ENCODE peak calls at places on chromosomes 13 and 19, in five cellular contexts. I is CD8-positive, alpha-beta T cell; E is SK-N-SH; Z is cardiac fibroblast; W is AG10803. A is an unnamed sample.

GRCh38 chr19:58409010-58409790 is 751 bp downstream of the ZNF584 start:
- DNase-seq in E (peak), W (no peak), I (no peak), Z (no peak), A (no peak)

GRCh38 chr13:43785681-43786471 is 896 bp downstream of the ENOX1 start:
- DNase-seq in I (no peak), W (peak), E (peak), Z (peak), A (peak)

GRCh38 chr19:15449620-15450527 is at the start of gene WIZ:
- DNase-seq in E (peak), Z (peak), I (peak), W (peak), A (peak)

GRCh38 chr13:36413161-36413560 is 19.1 kb upstream of the CCNA1 start:
- DNase-seq in I (no peak), E (no peak), W (no peak), Z (no peak), A (no peak)

GRCh38 chr13:43805071-43805468 is 18.3 kb upstream of the ENOX1 start:
- DNase-seq in W (peak), E (peak), Z (peak), I (no peak), A (peak)

GRCh38 chr19:8005534-8006256 is at the start of gene ELAVL1:
- DNase-seq in E (peak), I (peak), Z (peak), W (peak), A (peak)

GRCh38 chr19:49761625-49762311 is 1.3 kb downstream of the TSKS start:
- DNase-seq in I (no peak), W (peak), E (no peak), Z (peak), A (no peak)

GRCh38 chr19:36030264-36031148 is 2.2 kb downstream of the CLIP3 start:
- DNase-seq in E (peak), Z (peak), W (peak), I (no peak), A (peak)

GRCh38 chr13:50400035-50400726 is 384.9 kb downstream of the KCNRG start:
- DNase-seq in Z (no peak), I (no peak), W (no peak), E (no peak), A (no peak)

GRCh38 chr19:35240322-35240721 is 8.5 kb upstream of the LSR start:
- DNase-seq in E (no peak), I (peak), W (no peak), Z (no peak), A (no peak)

GRCh38 chr13:94192576-94192975 is 286.9 kb downstream of the DCT start:
- DNase-seq in E (no peak), W (no peak), Z (peak), I (no peak), A (peak)

GRCh38 chr13:59510377-59510776 is 653.4 kb downstream of the DIAPH3 start:
- DNase-seq in W (no peak), Z (no peak), E (no peak), I (no peak), A (no peak)

GRCh38 chr19:35088514-35088913 is 27.1 kb upstream of the FXYD3 start:
- DNase-seq in E (no peak), W (peak), Z (peak), I (no peak), A (peak)

GRCh38 chr13:28396053-28396452 is 98.9 kb downstream of the FLT1 start:
- DNase-seq in E (no peak), W (no peak), I (no peak), Z (no peak), A (no peak)

GRCh38 chr13:91187522-91187921 is 160.0 kb upstream of the MIR17HG start:
- DNase-seq in I (no peak), Z (no peak), E (no peak), W (no peak), A (no peak)

GRCh38 chr19:32372726-32373613 is 27.6 kb downstream of the ZNF507 start:
- DNase-seq in I (no peak), E (no peak), W (peak), Z (peak), A (no peak)

GRCh38 chr19:44776402-44777096 is 1.1 kb upstream of the CBLC start:
- DNase-seq in I (no peak), W (no peak), Z (no peak), E (no peak), A (no peak)

GRCh38 chr13:39313721-39314120 is 275.5 kb downstream of the NHLRC3 start:
- DNase-seq in I (no peak), E (no peak), W (no peak), Z (no peak), A (no peak)

GRCh38 chr19:18289471-18290066 is 8.1 kb upstream of the JUND start:
- DNase-seq in Z (no peak), E (no peak), W (no peak), I (no peak), A (no peak)

GRCh38 chr13:49457221-49457620 is 13.1 kb downstream of the SETDB2 start:
- DNase-seq in Z (peak), W (peak), E (no peak), I (no peak), A (no peak)

GRCh38 chr19:14391156-14391821 is 10.0 kb downstream of the ADGRE5 start:
- DNase-seq in W (no peak), I (no peak), Z (no peak), E (peak), A (no peak)

GRCh38 chr13:89287381-89287780 is 1616.2 kb downstream of the SLITRK5 start:
- DNase-seq in E (no peak), Z (no peak), W (no peak), I (no peak), A (no peak)

GRCh38 chr19:30795727-30796126 is 423.5 kb downstream of the ZNF536 start:
- DNase-seq in E (no peak), I (no peak), W (no peak), Z (no peak), A (no peak)

GRCh38 chr19:30802424-30803013 is 430.3 kb downstream of the ZNF536 start:
- DNase-seq in I (no peak), W (no peak), E (no peak), Z (no peak), A (no peak)

GRCh38 chr19:30799854-30800755 is 427.9 kb downstream of the ZNF536 start:
- DNase-seq in W (peak), Z (no peak), I (no peak), E (no peak), A (no peak)
- TF ChIP-seq CTCF in W (peak), Z (peak), I (peak), E (peak), A (peak)

GRCh38 chr19:6692027-6692426 is 22.1 kb upstream of the TNFSF14 start:
- DNase-seq in W (no peak), Z (no peak), I (no peak), E (no peak), A (no peak)
- TF ChIP-seq CTCF in W (no peak), Z (no peak), I (no peak), E (no peak), A (no peak)

DNA sequence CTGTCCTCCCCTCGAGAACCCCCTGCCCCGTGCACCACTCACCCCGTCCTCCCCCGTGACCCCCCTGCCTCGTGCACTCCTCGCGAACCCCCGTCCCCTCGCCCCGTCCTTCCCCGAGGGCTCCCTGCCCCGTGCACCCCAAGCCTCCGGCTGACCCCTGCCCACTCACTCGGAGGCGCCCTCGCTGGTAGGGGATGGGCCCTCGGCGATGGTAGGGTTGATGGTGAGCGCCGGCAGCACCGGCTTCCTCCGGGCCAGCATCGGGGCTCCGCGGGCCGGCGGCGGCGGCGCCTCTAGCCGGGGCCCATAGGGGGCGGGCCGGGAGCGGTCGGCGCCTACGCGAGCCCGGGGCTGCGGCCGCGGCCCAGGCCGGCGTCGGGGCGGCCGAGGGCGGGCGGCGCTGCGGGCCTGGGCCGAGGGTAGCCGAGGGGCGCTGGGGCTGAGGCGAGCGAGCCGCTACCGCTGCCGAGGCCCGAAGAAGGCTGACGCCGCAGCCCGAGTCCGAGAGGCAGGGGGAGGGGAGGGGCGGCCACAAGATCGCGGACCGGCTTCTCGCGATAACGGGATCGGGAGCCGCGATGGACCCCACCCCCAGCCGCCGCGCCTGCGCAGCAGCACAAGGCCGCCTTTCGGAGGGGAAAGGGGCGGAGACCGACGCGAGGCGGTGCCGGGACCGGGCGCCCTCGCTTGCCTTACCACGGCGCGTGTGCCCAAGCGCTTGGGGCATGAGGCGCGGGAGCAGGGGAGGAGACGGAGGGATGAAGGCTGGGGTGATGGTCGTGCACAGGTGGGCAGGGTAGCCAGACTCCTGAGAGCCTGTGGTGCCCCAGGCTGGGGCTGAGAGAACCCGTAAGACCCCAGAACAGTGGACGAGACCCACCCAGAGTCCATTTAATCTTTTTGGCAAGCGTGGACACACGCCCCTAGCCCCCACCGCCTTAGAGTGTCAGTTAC is at the start of gene MAP2K2:
- DNase-seq in W (peak), Z (peak), I (peak), E (peak), A (peak)
- TF ChIP-seq CTCF in W (no peak), Z (no peak), I (no peak), E (no peak), A (no peak)

DNA sequence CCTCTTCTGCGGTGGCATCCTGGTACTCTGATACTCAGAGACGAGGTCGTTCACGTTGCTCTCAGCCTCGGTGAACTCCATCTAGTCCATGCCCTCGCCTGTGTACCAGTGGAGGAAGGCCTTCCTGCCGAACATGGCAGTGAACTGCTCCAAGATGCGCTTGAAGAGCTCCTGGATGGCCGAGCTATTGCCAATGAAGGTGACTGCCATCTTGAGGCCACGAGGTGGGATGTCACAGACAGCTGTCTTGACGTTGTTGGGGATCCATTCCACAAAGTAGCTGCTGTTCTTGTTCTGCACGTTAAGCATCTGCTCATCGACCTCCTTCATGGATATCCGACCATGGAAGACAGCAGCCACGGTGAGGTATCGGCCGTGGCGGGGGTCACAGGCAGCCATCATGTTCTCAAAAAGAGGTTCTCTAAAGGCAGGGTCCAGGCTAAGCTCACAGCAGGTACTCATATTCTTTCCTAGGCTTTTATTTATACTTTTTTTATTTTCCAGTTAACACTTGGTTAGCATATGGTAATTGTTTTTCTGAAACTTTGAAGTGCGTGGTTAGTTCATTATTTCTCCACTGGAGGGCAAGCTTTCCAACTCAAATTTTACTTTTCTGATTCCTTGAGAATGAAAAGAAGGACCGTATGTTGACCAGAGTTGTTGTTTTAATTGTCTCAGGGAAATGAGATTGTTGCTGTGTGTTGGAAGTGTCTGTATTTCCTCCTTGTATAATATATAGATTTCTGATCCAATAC is 72.4 kb upstream of the RGCC start:
- DNase-seq in E (no peak), Z (peak), I (no peak), W (peak), A (no peak)
- TF ChIP-seq CTCF in E (peak), Z (peak), I (peak), W (peak), A (peak)

DNA sequence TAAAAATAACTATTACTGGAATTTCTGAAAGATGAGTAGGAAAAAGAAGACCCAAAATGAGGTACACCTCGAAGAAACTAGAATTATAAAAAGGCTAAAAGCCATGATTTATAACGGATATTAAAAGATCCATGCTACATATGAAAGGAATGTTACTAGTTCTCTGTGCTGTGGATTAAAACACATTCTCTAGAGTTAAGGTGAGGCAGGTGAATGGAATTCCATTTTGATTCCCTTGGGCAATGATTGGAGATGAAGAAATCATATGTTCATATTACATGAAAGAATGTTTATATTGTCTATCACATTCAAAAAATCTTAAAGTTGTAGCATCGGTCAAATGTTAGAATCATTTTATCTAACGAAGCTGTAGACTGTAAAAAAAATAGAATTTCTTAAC is 783.7 kb downstream of the PCDH9 start:
- DNase-seq in E (no peak), Z (peak), I (no peak), W (no peak), A (no peak)
- TF ChIP-seq CTCF in E (no peak), Z (no peak), I (no peak), W (no peak), A (no peak)

GRCh38 chr13:53200498-53201453 is 172.2 kb downstream of the OLFM4 start:
- DNase-seq in I (no peak), E (peak), W (peak), Z (peak), A (no peak)

GRCh38 chr13:53201454-53202225 is 173.0 kb downstream of the OLFM4 start:
- DNase-seq in E (peak), Z (no peak), W (no peak), I (no peak), A (no peak)

GRCh38 chr13:53204598-53204997 is 176.0 kb downstream of the OLFM4 start:
- DNase-seq in I (no peak), E (no peak), Z (no peak), W (no peak), A (no peak)

GRCh38 chr13:53206455-53206854 is 177.8 kb downstream of the OLFM4 start:
- DNase-seq in W (no peak), Z (no peak), I (no peak), E (peak), A (no peak)
- TF ChIP-seq CTCF in W (peak), Z (peak), I (no peak), E (peak), A (peak)

GRCh38 chr19:13036366-13036976 is 41.2 kb downstream of the NFIX start:
- DNase-seq in W (peak), Z (peak), E (no peak), I (no peak), A (peak)
- TF ChIP-seq CTCF in W (peak), Z (no peak), E (no peak), I (no peak), A (peak)

GRCh38 chr19:1285737-1286360 is at the start of gene EFNA2:
- DNase-seq in E (peak), W (no peak), I (no peak), Z (no peak), A (no peak)
- TF ChIP-seq CTCF in E (peak), W (no peak), I (no peak), Z (no peak), A (no peak)

DNA sequence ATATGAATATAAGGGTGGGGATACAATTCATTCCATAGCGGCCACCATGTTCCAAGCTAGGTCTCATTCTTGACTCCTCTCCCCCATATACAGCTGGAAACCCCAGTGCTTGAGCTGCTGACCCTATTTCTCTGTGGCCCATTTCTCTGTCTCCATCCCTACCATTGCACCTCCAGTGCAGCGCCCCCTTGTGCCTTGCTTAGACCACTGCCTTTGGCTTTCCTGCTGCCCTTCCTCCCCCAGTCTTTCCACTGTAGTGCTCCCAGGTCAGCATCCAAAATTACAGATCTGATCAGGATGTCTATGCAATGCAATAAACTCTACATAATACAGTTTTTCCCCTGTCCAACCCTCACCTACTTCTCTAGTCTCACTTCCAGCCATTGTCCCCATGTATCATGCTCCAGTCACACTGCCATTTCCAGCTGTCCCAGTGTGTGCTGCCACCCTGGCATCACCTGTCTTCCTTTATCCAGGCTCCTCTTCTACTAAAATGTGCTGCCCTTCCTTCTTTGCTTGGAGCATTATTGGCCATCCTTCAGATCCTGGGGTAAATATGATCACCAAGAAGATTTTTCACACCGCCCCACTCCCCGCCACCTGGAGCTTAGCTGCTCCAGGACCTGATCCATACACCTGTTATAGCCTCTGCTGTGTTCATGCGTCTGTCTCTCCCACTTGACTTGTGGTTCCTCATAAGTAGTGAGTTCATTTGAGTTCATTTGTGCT is 199.4 kb upstream of the IPO5 start:
- DNase-seq in I (no peak), W (no peak), Z (no peak), E (no peak), A (no peak)
- TF ChIP-seq CTCF in I (no peak), W (no peak), Z (peak), E (peak), A (no peak)

GRCh38 chr13:45731455-45731854 is 29.3 kb downstream of the CBY2 start:
- DNase-seq in I (no peak), W (no peak), E (no peak), Z (no peak), A (no peak)

DNA sequence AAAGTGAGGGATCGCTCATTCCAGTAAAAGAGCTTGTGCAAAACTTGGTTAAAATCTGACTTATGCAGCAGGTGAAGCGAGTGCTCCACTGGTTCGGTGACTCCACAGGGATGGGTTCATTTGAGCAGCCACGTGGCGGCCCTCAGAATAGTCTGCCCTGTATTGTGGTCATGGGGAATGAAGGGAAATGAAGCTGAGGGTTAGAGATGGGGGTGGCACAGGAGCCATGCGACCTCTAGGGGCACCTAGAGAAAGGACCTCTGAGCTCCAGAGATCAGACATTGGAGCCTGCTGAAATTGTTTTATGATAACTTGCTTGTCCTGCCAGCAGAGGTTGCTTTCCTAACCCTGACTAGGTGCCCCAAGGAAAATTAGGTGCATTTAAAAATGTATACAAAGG is 26.6 kb downstream of the CBY2 start:
- DNase-seq in I (no peak), Z (no peak), W (no peak), E (no peak), A (no peak)
- TF ChIP-seq CTCF in I (no peak), Z (peak), W (peak), E (peak), A (peak)

A was measured in HFFc6.